ENCODE peak calls at places on chromosomes 2 and 18, in nine cellular contexts. L is trophoblast cell, D is IMR-90, B is neuronal stem cell, G is H9, A is fibroblast of lung, O is PC-3, K is kidney, S is NT2/D1. F is an unnamed sample.

GRCh38 chr18:27942706-27943105 is 234.2 kb downstream of the CDH2 start:
- DNase-seq in L (peak), D (peak), O (peak), A (peak), S (no peak), K (no peak), G (no peak), B (no peak), F (no peak)

GRCh38 chr18:51611326-51611725 is 413.8 kb upstream of the MEX3C start:
- DNase-seq in L (no peak), K (no peak), B (no peak), G (no peak), S (no peak), D (no peak), O (no peak), A (no peak), F (no peak)

GRCh38 chr18:46917108-46917807 is at the start of the genes KATNAL2 and PIAS2:
- DNase-seq in L (peak), K (peak), S (peak), O (peak), B (peak), G (peak), D (peak), A (peak), F (peak)

GRCh38 chr2:207167129-207167923 is 1.6 kb upstream of the KLF7 start:
- DNase-seq in B (no peak), K (no peak), G (no peak), O (no peak), L (no peak), D (peak), S (no peak), A (peak), F (no peak)

GRCh38 chr2:96637385-96638143 is 548 bp downstream of the KANSL3 start:
- DNase-seq in A (peak), S (peak), O (peak), K (peak), L (peak), D (peak), B (no peak), G (peak), F (peak)

GRCh38 chr2:26704441-26704977 is 12.0 kb downstream of the KCNK3 start:
- DNase-seq in K (peak), D (peak), S (no peak), O (peak), G (no peak), A (peak), L (no peak), B (no peak), F (no peak)

GRCh38 chr2:105886029-105886454 is 141.3 kb downstream of the NCK2 start:
- DNase-seq in O (no peak), K (no peak), D (peak), A (peak), L (no peak), G (no peak), S (no peak), B (no peak), F (no peak)

GRCh38 chr2:148020036-148020357 is 540 bp downstream of the ORC4 start:
- DNase-seq in K (no peak), B (no peak), G (no peak), O (no peak), D (peak), L (no peak), A (no peak), S (no peak), F (no peak)

GRCh38 chr2:223465793-223466192 is 136.4 kb downstream of the SCG2 start:
- DNase-seq in A (peak), G (no peak), K (peak), S (no peak), B (no peak), L (peak), D (peak), O (peak), F (no peak)

GRCh38 chr2:10817413-10817812 is 4.8 kb upstream of the PDIA6 start:
- DNase-seq in L (no peak), D (no peak), K (no peak), B (no peak), G (peak), O (peak), A (no peak), S (no peak), F (peak)

GRCh38 chr2:185145316-185146121 is 547.2 kb downstream of the ZNF804A start:
- DNase-seq in S (no peak), L (peak), O (no peak), B (no peak), G (no peak), D (no peak), A (no peak), K (no peak), F (no peak)

GRCh38 chr2:125310671-125311364 is 1285.7 kb downstream of the CNTNAP5 start:
- DNase-seq in K (no peak), L (no peak), G (no peak), A (no peak), S (no peak), D (no peak), O (no peak), B (no peak), F (no peak)

GRCh38 chr2:39394427-39395002 is 42.6 kb downstream of the MAP4K3 start:
- DNase-seq in G (no peak), S (no peak), A (peak), B (no peak), D (no peak), O (no peak), K (no peak), L (no peak), F (no peak)

GRCh38 chr2:121902616-121903015 is 147.2 kb downstream of the TSN start:
- DNase-seq in D (no peak), O (no peak), B (no peak), A (no peak), L (no peak), K (no peak), G (no peak), S (no peak), F (no peak)

GRCh38 chr2:61247204-61247812 is 85.3 kb downstream of the C2orf74 start:
- DNase-seq in G (no peak), O (no peak), L (no peak), A (peak), B (no peak), S (no peak), D (peak), K (no peak), F (no peak)

GRCh38 chr18:63336366-63337099 is 17.0 kb upstream of the BCL2 start:
- DNase-seq in B (no peak), A (peak), K (no peak), O (peak), G (no peak), D (peak), L (peak), S (no peak), F (no peak)

GRCh38 chr2:42999391-42999811 is 207.0 kb upstream of the HAAO start:
- DNase-seq in G (no peak), A (no peak), O (peak), D (no peak), K (no peak), S (no peak), B (no peak), L (no peak), F (no peak)

GRCh38 chr2:128639693-128640092 is 321.0 kb upstream of the HS6ST1 start:
- DNase-seq in K (peak), A (no peak), L (no peak), D (no peak), G (peak), B (no peak), S (no peak), O (no peak), F (peak)

DNA sequence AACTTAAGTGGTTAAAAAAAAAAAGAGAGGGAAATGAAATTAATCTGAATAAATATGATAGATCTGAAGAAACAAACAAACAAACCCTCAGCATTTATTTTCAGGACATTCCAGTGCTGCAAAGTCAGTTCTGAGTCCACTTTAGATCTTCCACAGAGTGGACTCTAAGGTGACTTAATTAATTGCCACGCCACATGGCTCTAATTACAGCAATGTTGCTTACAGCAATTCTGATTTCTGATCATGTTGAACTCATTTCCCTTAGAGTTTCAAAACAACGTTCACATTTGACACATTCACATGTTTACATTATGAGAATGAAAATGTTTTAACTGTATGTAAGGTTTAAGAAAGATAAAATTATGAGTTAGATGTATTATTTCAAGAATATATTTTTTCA is 38.6 kb upstream of the RASGRP3 start:
- DNase-seq in O (no peak), D (no peak), K (no peak), A (no peak), S (no peak), B (no peak), G (no peak), L (no peak), F (no peak)
- H3K9ac ChIP-seq in O (peak), D (peak), K (no peak), A (no peak), S (no peak), B (no peak), G (no peak), L (no peak), F (no peak)

GRCh38 chr2:9473308-9473984 is 905 bp upstream of the IAH1 start:
- DNase-seq in O (peak), L (peak), K (no peak), S (no peak), D (no peak), G (peak), B (no peak), A (no peak), F (no peak)
- H3K9ac ChIP-seq in O (no peak), L (no peak), K (peak), S (no peak), D (no peak), G (no peak), B (no peak), A (no peak), F (peak)

GRCh38 chr2:81136296-81136695 is 831.7 kb upstream of the LRRTM1 start:
- DNase-seq in K (no peak), A (no peak), L (no peak), B (no peak), S (no peak), D (no peak), G (no peak), O (no peak), F (no peak)
- H3K9ac ChIP-seq in K (no peak), A (no peak), L (no peak), B (no peak), S (no peak), D (no peak), G (no peak), O (no peak), F (no peak)

DNA sequence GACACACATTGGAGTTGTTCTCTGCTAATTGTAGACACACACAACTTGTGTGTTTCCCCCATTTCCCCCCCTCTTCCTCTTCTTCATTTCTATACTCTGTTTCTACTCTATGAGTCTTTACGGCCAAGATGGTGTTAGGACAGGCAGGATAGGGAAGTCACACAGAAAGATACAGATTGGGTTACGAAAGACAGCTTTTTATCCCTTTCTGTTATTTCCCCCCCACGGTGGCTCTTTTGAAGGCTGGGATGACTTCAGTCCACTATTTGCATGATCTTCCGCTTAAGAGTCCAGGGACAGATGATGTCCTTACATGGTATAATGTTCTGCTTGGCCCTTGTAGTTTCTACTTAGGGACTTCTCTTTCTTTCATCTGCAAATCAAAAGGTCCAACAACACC is 1.6 kb upstream of the EMILIN2 start:
- DNase-seq in D (no peak), G (no peak), O (no peak), A (no peak), K (no peak), L (no peak), B (no peak), S (no peak), F (no peak)
- H3K9ac ChIP-seq in D (no peak), G (no peak), O (no peak), A (no peak), K (no peak), L (no peak), B (no peak), S (no peak), F (no peak)

GRCh38 chr2:134275058-134275862 is 21.4 kb downstream of the MGAT5 start:
- DNase-seq in K (no peak), B (no peak), O (no peak), G (no peak), A (no peak), S (no peak), D (no peak), L (no peak), F (no peak)
- H3K9ac ChIP-seq in K (no peak), B (no peak), O (no peak), G (no peak), A (no peak), S (no peak), D (no peak), L (no peak), F (no peak)

DNA sequence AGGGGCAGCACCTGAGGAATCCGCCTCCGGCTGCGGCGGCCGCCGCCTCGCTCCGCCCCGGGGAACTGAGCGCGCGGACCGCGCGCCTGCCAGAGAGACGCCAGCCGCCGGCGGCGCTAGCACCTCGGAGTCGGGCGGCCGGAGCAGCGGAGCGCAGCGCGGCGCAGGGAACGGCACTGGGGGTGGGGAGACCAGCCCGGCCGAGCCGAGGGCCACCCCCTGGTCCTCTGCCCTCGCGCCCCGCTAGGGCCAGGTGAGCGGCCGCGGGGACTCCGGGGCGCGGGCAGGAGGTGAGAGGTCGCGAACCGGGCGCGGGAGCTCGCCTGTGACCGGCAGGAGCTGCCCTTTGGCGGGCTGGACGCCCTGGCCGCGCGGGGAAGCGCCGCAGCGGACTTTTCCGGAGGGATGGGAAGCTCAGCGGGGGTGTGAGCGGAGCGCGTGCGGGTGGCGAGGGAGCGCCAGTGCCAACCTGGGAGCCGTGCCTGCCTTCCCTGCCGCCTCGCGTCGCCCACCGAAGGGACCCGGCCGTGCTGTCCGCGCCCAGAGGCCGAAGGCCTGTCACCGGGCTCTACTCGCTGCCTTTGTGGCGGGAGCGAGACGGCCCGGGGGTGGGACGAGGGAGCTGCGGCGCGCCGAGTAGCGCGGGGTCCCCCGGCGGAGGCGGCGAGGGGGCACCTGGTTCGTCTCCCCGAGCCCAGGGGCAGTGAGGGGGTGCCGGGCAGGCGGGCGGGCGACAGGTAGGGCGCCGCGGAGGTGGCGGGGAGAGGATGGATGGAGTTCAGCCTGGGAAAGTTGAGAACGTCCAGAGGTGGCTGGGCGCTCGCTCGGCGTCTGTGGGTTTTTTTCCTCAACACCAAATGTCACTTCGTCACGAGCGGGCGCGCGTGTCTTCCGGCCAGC is at the start of gene GREB1L:
- DNase-seq in D (no peak), K (peak), A (peak), L (peak), S (no peak), G (peak), O (peak), B (peak), F (no peak)
- H3K9ac ChIP-seq in D (no peak), K (no peak), A (peak), L (peak), S (peak), G (no peak), O (peak), B (peak), F (no peak)